ENCODE peak calls at places on chromosomes 6 and 20, in five cellular contexts. V is psoas muscle, Y is B cell, H is dorsolateral prefrontal cortex, C is fibroblast of lung. Q is an unnamed sample.

GRCh38 chr6:95785785-95786184 is 208.4 kb downstream of the MANEA start:
- DNase-seq in C (no peak), V (no peak), H (no peak), Y (no peak), Q (no peak)

GRCh38 chr20:62655291-62656204 is 13.2 kb downstream of the SLCO4A1 start:
- DNase-seq in C (no peak), H (no peak), Y (peak), V (no peak), Q (no peak)

GRCh38 chr6:163630991-163631390 is 216.5 kb downstream of the QKI start:
- DNase-seq in V (no peak), C (no peak), H (no peak), Y (no peak), Q (no peak)

GRCh38 chr6:22025468-22026159 is 271.2 kb downstream of the PRL start:
- DNase-seq in C (peak), H (no peak), Y (peak), V (no peak), Q (no peak)

GRCh38 chr20:52342913-52343312 is 151.3 kb upstream of the ZFP64 start:
- DNase-seq in C (no peak), H (no peak), Y (no peak), V (no peak), Q (no peak)

GRCh38 chr6:158839796-158840195 is 20.6 kb upstream of the EZR start:
- DNase-seq in V (no peak), Y (no peak), C (no peak), H (no peak), Q (no peak)

GRCh38 chr6:36967757-36968156 is 13.2 kb downstream of the PI16 start:
- DNase-seq in V (no peak), H (no peak), Y (no peak), C (no peak), Q (no peak)

GRCh38 chr6:112743343-112743742 is 396.2 kb downstream of the RFPL4B start:
- DNase-seq in V (no peak), C (no peak), H (no peak), Y (no peak), Q (no peak)

GRCh38 chr6:14381225-14381887 is 263.8 kb downstream of the CD83 start:
- DNase-seq in V (no peak), H (no peak), C (no peak), Y (no peak), Q (no peak)

GRCh38 chr6:75563032-75563431 is 38.6 kb upstream of the SENP6 start:
- DNase-seq in Y (peak), H (no peak), V (no peak), C (peak), Q (no peak)

GRCh38 chr6:144063246-144063743 is 32.1 kb downstream of the SF3B5 start:
- DNase-seq in Y (no peak), V (no peak), C (no peak), H (no peak), Q (no peak)

GRCh38 chr6:143556529-143556928 is 45.0 kb upstream of the FUCA2 start:
- DNase-seq in C (peak), V (no peak), H (no peak), Y (no peak), Q (no peak)

DNA sequence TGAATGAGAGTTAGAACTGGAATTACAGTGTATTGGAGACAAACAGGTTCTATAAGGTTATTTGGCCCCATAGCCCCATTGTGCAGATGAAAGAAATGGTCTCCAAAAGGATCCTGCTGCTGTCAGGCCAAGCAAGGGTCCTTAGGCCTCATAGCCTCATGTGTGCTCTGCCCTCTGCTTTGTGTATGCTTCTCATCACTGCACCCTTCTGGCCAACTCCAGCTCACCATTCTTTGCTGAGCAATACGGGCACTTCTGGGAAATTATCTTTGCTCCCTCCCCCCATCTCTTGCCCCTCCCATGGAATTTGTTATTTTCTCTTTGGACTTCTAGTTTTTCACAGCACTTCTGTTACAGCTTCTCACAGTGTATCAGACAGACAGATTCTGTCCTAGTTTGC is 298.8 kb downstream of the FOXA2 start:
- DNase-seq in C (no peak), Y (no peak), V (no peak), H (no peak), Q (no peak)
- TF ChIP-seq CTCF in C (no peak), Y (no peak), V (no peak), H (no peak), Q (no peak)

GRCh38 chr20:9467995-9468394 is 46.4 kb upstream of the LAMP5 start:
- DNase-seq in H (no peak), C (no peak), V (no peak), Y (no peak), Q (no peak)
- TF ChIP-seq CTCF in H (peak), C (peak), V (no peak), Y (peak), Q (peak)

DNA sequence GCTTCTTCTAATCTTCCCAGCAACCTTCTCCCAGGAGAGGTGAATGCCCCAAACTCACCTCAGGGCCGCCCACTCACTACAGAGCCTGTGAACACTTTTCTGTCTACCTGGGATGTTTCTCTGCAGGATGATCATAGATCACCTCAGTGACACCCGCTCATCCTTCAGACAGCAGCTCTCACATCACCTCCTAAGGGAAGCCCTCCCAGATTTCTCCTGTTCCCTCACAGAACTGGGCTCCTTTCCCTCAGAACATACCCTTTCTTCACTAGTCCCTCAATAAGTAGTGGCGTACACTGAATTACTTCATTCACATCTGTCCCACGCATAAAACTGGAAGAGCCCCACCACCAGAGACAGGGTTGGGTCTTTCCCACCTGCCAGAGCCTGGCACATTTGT is 57.8 kb downstream of the CDK5RAP1 start:
- DNase-seq in H (no peak), Y (no peak), V (no peak), C (no peak), Q (no peak)
- TF ChIP-seq CTCF in H (no peak), Y (no peak), V (no peak), C (no peak), Q (no peak)

GRCh38 chr20:61639200-61639599 is 387.1 kb downstream of the CDH4 start:
- DNase-seq in V (no peak), C (peak), Y (no peak), H (no peak), Q (no peak)
- TF ChIP-seq CTCF in V (no peak), C (no peak), Y (no peak), H (no peak), Q (no peak)

GRCh38 chr6:5746392-5747140 is 260.2 kb downstream of the NRN1 start:
- DNase-seq in Y (no peak), V (no peak), H (no peak), C (no peak), Q (no peak)
- TF ChIP-seq CTCF in Y (no peak), V (peak), H (no peak), C (peak), Q (peak)

GRCh38 chr6:40584741-40585140 is 2.4 kb downstream of the LRFN2 start:
- DNase-seq in Y (no peak), C (no peak), V (no peak), H (no peak), Q (no peak)
- TF ChIP-seq CTCF in Y (no peak), C (no peak), V (no peak), H (no peak), Q (no peak)

DNA sequence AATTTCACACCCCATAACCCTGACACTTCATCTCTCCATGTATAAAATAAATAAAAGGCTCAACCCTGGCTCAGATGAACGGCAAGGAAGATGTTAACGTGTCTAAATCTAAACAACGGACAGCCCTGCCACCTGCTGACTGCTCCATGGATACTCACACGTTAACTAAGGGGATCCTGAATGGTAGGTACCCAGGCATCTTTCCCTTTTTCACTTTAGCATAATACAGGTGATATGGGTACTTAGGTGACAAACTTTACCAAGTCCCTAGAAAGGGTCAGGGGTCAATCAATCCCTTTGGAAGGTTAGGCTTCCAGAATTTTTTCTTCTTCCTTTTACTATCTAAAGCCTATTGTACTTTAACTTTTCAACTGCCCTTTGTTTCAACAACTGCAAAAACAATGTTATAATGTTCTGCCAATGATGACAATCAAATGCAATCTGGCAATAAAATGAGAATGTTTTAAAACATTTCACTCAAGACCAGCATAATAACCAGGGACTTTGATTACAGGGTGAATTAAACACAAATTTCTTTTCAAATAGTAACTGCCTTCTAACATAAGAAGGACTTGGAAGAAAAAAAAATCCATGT is 52.4 kb upstream of the IPCEF1 start:
- DNase-seq in H (no peak), V (no peak), C (peak), Y (no peak), Q (no peak)
- TF ChIP-seq CTCF in H (peak), V (peak), C (peak), Y (no peak), Q (peak)

GRCh38 chr6:41724638-41725501 is 10.5 kb downstream of the TFEB start:
- DNase-seq in H (no peak), V (peak), Y (no peak), C (no peak), Q (no peak)
- TF ChIP-seq CTCF in H (no peak), V (no peak), Y (no peak), C (peak), Q (no peak)

DNA sequence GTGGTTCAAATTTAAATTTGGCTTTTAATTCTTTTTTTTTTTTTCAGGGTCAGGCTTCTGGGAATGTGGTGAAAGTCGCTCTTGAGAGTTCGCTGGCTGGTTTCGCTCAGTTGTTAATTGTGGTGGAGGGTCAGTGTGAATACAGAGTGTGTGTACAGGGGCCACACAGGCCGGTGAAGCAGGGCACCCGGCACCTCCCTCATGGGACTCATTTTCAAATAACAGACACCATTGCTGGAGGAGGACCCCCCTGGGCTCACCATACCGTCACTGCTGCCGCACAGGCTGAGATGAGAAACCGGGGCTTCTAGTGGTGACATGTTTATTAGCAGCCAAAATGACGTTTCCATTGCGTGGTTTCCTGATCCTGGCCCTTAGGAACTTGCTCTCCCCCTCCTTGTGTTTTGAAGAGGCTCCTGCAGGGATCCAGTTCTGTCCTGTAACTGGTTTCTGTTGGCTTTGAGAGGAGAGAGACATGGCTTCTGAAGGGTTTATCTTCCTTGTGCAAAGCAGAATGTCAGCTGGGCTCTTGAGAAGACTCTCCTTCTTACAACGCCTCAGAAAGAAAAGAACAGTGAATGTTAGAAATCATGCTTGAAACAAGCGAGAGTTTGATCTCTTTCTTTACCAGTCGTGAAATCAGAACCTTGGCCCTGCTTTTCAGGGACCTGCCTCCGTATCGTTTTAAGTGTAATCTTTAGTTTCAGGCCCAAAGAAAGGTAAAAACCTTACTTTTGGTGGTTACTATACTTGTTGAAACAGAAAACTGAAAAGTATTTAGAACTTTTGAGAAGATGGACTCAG is 37.8 kb downstream of the DUSP22 start:
- DNase-seq in Y (no peak), H (no peak), V (no peak), C (peak), Q (no peak)
- TF ChIP-seq CTCF in Y (no peak), H (no peak), V (no peak), C (no peak), Q (no peak)

GRCh38 chr6:7389451-7390217 is at the start of the genes CAGE1 and RIOK1:
- DNase-seq in V (peak), H (peak), Y (peak), C (peak), Q (peak)
- TF ChIP-seq CTCF in V (peak), H (peak), Y (no peak), C (peak), Q (no peak)